ENCODE peak calls at places on chromosomes 2 and 18, in four cellular contexts. R, X, I and H are unnamed samples. For H3K4me1, the result is how much of the 10 kb centered on the place peaks cover.

GRCh38 chr18:27921392-27921791 is 255.5 kb downstream of the CDH2 start:
- DNase-seq in X (no peak), I (no peak), R (no peak), H (no peak)

GRCh38 chr18:22088029-22088428 is 81.4 kb upstream of the GATA6 start:
- DNase-seq in R (no peak), X (no peak), I (no peak), H (no peak)

GRCh38 chr2:142131016-142131714 is at the start of gene LRP1B:
- DNase-seq in I (peak), X (peak), R (peak), H (no peak)

GRCh38 chr2:40511661-40512213 is 59.8 kb upstream of the SLC8A1 start:
- DNase-seq in R (peak), X (no peak), I (peak), H (peak)

GRCh38 chr2:132871829-132872228 is 201.8 kb upstream of the LYPD1 start:
- DNase-seq in I (no peak), R (no peak), X (no peak), H (no peak)

GRCh38 chr2:68417931-68418330 is 49.2 kb downstream of the FBXO48 start:
- DNase-seq in I (no peak), X (no peak), R (no peak), H (no peak)

GRCh38 chr2:61949458-61950107 is 44.1 kb downstream of the COMMD1 start:
- DNase-seq in R (peak), X (no peak), I (no peak), H (no peak)

GRCh38 chr2:120005834-120006521 is 6.9 kb upstream of the EPB41L5 start:
- DNase-seq in X (no peak), I (no peak), R (no peak), H (no peak)

GRCh38 chr2:12928197-12928596 is 211.5 kb downstream of the TRIB2 start:
- DNase-seq in X (peak), I (no peak), R (no peak), H (no peak)

GRCh38 chr2:169528271-169528701 is 18.8 kb downstream of the KLHL41 start:
- DNase-seq in X (peak), I (peak), R (peak), H (peak)

GRCh38 chr2:72090781-72091482 is 56.7 kb downstream of the CYP26B1 start:
- DNase-seq in X (no peak), I (no peak), R (no peak), H (no peak)

GRCh38 chr2:178767099-178768060 is 39.8 kb downstream of the TTN start:
- DNase-seq in R (no peak), X (no peak), I (no peak), H (no peak)

GRCh38 chr2:233654501-233654900 is 17.2 kb upstream of the UGT1A9 start:
- DNase-seq in I (no peak), R (no peak), X (no peak), H (no peak)

GRCh38 chr2:133377021-133377481 is 191.2 kb downstream of the NCKAP5 start:
- DNase-seq in R (no peak), X (no peak), I (no peak), H (no peak)

GRCh38 chr2:40256649-40257048 is 195.2 kb downstream of the SLC8A1 start:
- DNase-seq in X (no peak), R (no peak), I (no peak), H (no peak)

GRCh38 chr18:31819106-31819924 is 58.6 kb upstream of the SLC25A52 start:
- DNase-seq in R (peak), X (peak), I (no peak), H (no peak)

GRCh38 chr18:41096504-41096903 is 858.5 kb upstream of the PIK3C3 start:
- DNase-seq in I (no peak), R (peak), X (peak), H (no peak)

GRCh38 chr2:174217883-174218282 is 30.4 kb downstream of the OLA1 start:
- DNase-seq in X (peak), R (no peak), I (no peak), H (no peak)

GRCh38 chr2:147846382-147847081 is 1.7 kb downstream of the ACVR2A start:
- DNase-seq in R (no peak), X (no peak), I (no peak), H (no peak)

GRCh38 chr18:31555971-31556747 is 35.5 kb upstream of the TTR start:
- DNase-seq in X (peak), I (no peak), R (peak), H (no peak)

GRCh38 chr18:55095579-55095978 is 136.3 kb upstream of the CCDC68 start:
- DNase-seq in X (no peak), I (no peak), R (no peak), H (no peak)

GRCh38 chr18:8536226-8536625 is 73.0 kb upstream of the RAB12 start:
- DNase-seq in R (no peak), I (no peak), X (no peak), H (no peak)

DNA sequence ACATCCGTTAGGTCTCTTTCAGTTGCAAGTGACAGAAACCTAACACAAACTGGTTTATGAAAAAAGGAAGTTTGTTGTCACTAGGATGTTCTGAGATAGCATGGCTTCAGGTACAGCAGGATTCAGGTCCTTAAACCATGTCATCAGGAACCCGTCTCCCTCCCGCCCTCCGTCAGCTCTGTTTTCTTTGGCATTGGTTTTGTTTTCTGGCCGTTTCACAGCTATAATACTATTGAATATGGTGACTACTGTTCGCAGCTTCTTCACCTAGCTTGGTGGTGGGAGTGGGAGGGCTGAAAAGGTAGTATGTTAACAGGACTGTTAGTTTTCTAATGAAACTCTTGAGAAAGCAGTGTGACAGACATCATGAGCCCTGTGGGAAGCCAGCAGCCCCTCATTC is 12.0 kb downstream of the PTMA start:
- DNase-seq in R (no peak), I (no peak), X (no peak), H (no peak)
- H3K4me1 ChIP-seq in R (under half), I (under half), X (under half), H (under half)

DNA sequence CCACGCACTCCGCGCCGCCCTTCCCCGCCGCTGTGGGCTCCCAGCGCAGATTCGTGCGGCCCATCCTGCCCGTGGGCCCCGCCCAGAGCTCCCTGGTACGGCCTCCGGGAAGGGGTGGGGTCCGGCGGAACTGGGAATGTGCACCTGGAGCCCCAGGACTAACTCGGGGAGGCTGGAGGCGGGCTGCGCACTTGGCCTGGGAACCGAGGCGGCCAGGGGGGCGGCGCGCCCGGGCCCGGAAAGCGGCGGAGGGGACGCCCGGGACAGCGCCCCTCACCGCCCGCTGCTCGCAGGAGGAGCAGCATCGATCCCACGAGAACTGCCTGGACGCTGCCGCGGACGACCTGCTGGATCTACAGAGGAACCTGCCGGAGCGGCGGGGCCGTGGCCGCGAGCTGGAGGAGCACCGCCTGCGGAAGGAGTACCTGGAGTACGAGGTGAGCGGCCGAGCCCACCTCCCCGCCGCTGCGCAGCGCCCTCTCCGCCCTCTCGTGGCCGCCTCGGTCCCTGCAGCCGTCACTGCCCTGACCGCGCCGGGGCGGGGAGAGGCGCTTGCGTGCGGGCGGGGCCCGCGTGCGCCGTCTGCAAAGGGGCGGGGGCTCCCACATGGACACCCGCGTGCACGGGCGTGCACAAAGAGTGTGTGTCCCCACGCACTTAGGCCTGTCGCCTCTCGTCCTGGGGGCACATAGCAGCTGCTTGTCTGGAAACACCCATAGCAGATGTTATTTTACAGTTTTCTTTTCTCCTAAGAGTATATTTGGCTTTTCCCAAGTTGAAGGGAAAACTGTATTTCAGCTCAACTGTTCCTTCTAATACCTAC is 25.2 kb downstream of the PSD4 start:
- DNase-seq in X (peak), I (peak), R (peak), H (peak)
- H3K27ac ChIP-seq in X (peak), I (no peak), R (no peak), H (peak)

GRCh38 chr2:46873632-46874068 is 42.0 kb downstream of the MCFD2 start:
- DNase-seq in X (peak), I (peak), R (no peak), H (peak)

GRCh38 chr2:46871976-46872381 is 43.6 kb downstream of the MCFD2 start:
- DNase-seq in I (no peak), X (no peak), R (no peak), H (no peak)

GRCh38 chr2:46872876-46873631 is 42.6 kb downstream of the MCFD2 start:
- DNase-seq in R (no peak), X (no peak), I (no peak), H (no peak)

GRCh38 chr2:46875226-46875899 is 40.2 kb downstream of the MCFD2 start:
- DNase-seq in X (no peak), R (no peak), I (no peak), H (no peak)

GRCh38 chr2:46874236-46874929 is 41.2 kb downstream of the MCFD2 start:
- DNase-seq in R (no peak), I (no peak), X (no peak), H (no peak)
- H3K4me1 ChIP-seq in R (under half), I (under half), X (under half), H (under half)

DNA sequence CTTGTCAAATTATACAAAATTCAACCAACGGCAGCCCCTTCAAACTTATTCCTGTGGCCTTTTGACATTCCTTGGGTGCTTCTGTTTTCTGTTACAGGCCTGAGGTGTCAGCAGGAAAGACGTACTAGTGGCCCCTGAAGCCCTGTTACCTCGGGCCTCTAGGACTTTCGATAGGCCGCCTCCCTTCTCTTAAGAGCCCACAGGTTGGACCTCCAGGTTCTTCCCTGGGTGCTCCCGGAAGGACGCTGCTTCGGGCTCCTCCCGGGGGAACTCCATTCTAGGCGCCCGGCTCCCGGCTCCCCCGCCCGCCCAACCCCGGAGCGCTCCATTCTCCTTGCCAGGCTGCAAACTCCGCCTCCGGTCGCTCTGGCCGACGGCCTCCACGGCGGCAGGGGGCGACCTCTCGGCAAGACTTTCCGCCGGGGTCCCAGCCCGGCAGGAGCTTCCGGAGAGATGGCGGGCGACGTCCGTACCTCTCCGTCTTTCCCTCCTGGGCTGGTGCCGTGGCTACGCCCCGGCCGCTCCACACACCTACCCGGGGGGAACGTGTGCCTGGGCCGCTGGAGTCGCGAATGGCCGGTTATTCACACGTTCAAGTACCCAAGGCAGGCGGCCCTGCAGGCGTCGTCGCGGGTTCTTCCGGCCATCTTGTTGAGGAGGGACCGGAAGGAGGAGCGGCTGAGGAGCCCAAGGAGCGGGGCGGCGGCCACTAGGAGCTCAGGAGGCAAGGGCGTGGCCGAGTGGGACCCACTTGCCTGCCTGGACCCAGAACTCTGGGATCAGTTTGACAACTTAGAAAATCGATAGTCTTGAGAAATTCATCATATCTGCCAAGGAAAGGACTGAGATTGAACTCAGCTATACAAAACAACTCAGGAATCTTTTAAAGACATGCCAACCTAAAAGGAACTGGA is 27.5 kb downstream of the BOLA3 start:
- DNase-seq in I (peak), R (peak), X (peak), H (peak)
- H3K27ac ChIP-seq in I (peak), R (peak), X (peak), H (peak)

GRCh38 chr18:10240276-10240675 is 214.2 kb upstream of the APCDD1 start:
- DNase-seq in I (no peak), R (no peak), X (no peak), H (no peak)

GRCh38 chr18:10244341-10244740 is 210.1 kb upstream of the APCDD1 start:
- DNase-seq in R (no peak), I (no peak), X (no peak), H (no peak)

GRCh38 chr18:10242922-10243680 is 211.3 kb upstream of the APCDD1 start:
- DNase-seq in I (no peak), X (peak), R (no peak), H (no peak)

GRCh38 chr18:10239138-10239537 is 215.3 kb upstream of the APCDD1 start:
- DNase-seq in X (peak), R (no peak), I (no peak), H (peak)

DNA sequence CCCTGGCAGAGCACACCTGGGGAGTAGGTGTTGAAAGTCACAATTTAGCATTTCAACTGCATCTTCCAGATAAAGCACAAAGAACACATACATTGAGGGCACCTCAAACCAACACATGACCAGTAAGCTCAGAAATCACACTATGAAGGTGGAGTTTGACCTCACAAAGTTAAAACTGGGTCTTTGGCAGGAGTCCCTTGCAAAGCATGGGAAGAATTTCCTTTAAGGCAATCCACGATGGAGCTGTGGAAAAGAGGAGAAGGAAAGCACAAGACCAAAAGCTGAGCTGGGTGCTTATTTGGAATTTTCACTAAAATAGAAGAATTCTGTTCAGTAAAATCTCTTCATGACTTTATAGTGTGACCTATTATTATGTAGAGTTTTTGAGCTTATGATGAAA is 212.9 kb upstream of the APCDD1 start:
- DNase-seq in R (no peak), I (no peak), X (no peak), H (no peak)
- H3K4me1 ChIP-seq in R (under half), I (under half), X (under half), H (under half)

DNA sequence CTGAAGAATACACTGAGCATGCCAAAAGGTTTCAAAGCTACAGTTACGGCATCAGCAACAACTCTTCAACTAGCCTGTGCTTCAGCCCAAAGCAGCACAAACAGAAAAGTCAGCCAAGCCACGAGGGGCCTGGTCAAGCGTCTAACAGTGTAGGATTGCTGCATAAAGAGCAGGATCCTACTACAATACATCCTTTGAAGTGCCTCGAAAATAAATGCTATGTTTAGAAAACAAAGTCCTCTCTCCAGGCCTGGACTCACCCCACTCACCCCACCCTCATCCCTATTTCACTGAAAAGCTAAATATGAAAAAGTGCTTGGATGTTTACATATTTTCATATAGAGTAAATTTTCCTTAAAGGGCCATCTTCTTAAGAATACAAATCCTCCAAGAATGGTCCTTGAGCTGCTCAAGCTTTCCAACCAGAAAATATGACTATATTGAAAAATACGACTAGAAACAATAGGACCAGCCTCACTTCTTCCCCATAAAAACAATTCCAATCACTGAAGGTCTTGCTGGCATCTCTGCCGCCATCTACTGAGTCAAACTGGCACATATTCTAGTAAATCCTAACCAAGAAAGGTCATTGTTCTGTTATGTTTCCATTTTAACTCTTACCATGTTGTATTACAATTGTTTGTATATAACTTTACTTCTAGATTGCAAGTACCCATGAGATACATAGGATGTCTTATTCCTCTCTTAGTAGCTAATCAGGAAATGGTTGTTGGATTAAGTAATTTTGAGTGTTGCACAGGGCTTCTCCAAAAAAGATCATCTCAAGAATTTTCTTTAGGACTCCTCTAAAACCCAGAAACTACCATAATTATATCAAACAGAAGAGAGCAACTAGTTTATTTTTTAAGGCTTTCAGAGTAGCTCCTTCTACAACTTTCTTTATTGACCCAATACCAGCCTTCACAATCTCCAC is 63.6 kb downstream of the CLHC1 start:
- DNase-seq in I (no peak), R (peak), X (peak), H (no peak)
- H3K27ac ChIP-seq in I (peak), R (peak), X (peak), H (no peak)

DNA sequence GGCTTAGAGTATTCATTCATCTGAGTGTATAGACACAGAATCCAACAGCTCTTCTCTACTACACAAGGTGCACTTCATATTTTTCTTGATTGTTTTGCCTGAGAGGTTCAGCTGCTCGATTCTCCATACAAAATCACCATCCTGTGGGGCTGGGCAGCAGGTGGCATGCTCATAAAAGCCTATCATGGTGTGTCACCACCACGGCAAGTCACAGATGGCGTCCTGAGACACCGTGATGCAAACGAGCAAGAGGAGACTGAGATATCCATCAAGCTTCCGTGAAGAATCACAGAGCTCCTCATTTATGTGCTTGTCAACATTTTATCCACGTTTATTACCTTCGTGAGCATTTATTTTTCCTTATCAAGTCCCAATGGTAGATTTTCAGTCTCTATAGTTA is 22.4 kb upstream of the NRP2 start:
- DNase-seq in R (no peak), I (no peak), X (no peak), H (no peak)
- H3K4me1 ChIP-seq in R (under half), I (under half), X (under half), H (under half)

GRCh38 chr2:11411768-11412448 is 54.1 kb downstream of the E2F6 start:
- DNase-seq in R (peak), X (peak), I (no peak), H (peak)
- H3K27ac ChIP-seq in R (no peak), X (no peak), I (no peak), H (no peak)

DNA sequence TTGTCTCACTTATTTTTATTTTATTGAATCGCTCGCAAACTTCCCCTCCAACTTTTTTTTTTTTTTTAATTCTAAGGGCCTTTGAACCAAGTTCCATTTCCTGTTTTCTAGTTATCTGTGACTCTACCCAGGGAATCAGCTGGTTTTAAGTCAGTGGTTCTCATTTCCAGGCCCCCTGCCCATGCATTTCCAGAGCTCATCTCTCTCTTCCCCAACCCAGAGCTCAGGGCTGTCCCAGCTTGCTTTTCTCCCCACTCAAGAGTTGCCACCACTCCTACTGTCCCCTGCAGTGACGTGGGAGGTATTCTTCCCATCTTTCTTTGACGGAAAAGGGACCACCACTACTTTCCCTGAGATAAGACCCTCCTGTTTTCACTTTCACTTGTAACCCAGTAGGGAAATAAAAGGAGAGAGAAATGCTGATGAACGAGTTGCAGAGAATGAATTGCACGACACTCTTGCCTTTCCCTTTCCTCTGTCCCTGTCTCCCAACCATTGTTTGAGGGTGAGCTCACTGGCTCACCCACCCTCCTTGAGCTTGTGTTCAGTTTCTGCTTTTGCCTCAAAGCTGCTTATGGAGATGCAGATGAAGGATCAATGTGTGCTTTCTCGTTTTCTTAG is 42.1 kb downstream of the TET3 start:
- DNase-seq in I (no peak), R (no peak), X (no peak), H (no peak)
- H3K4me1 ChIP-seq in I (under half), R (under half), X (under half), H (under half)

GRCh38 chr2:207136872-207137271 is 28.9 kb downstream of the KLF7 start:
- DNase-seq in R (peak), I (no peak), X (no peak), H (no peak)
- H3K27ac ChIP-seq in R (peak), I (no peak), X (no peak), H (peak)